ENCODE peak calls at places on chromosomes 12 and 14, in six cellular contexts. V is psoas muscle, Q is heart right ventricle, C is pancreas, D is brain microvascular endothelial cell, Z is fibroblast of pulmonary artery. I is an unnamed sample.

GRCh38 chr12:43638786-43639185 is 86.8 kb upstream of the ADAMTS20 start:
- DNase-seq in Z (no peak), D (no peak), Q (no peak), C (no peak), V (no peak), I (no peak)

GRCh38 chr12:51922762-51923505 is 15.6 kb downstream of the ACVRL1 start:
- DNase-seq in Z (peak), C (no peak), V (peak), D (no peak), Q (peak), I (peak)

GRCh38 chr12:11836282-11836963 is 186.9 kb downstream of the ETV6 start:
- DNase-seq in Q (peak), V (no peak), D (no peak), Z (no peak), C (peak), I (no peak)

GRCh38 chr14:97219356-97220017 is 422.3 kb downstream of the VRK1 start:
- DNase-seq in C (no peak), Q (no peak), Z (no peak), V (no peak), D (no peak), I (no peak)

GRCh38 chr14:103072595-103073366 is 11.2 kb upstream of the LBHD2 start:
- DNase-seq in C (no peak), Z (no peak), Q (no peak), V (no peak), D (no peak), I (no peak)

GRCh38 chr12:132907216-132907615 is 19.8 kb upstream of the CHFR start:
- DNase-seq in Z (no peak), V (no peak), C (no peak), D (no peak), Q (no peak), I (no peak)

GRCh38 chr14:72614365-72614764 is 279.5 kb downstream of the DPF3 start:
- DNase-seq in C (no peak), Q (no peak), Z (no peak), V (no peak), D (no peak), I (no peak)

GRCh38 chr14:20679907-20680306 is 4.5 kb upstream of the RNASE4 start:
- DNase-seq in D (peak), C (no peak), V (no peak), Z (peak), Q (no peak), I (peak)

GRCh38 chr12:132581348-132582057 is 28.9 kb downstream of the LRCOL1 start:
- DNase-seq in D (no peak), C (no peak), Q (no peak), Z (no peak), V (no peak), I (no peak)

GRCh38 chr14:98022541-98023520 is 1225.6 kb downstream of the VRK1 start:
- DNase-seq in D (no peak), Q (no peak), V (no peak), C (no peak), Z (no peak), I (no peak)

GRCh38 chr14:81303258-81303935 is 82.6 kb upstream of the GTF2A1 start:
- DNase-seq in V (peak), D (no peak), Q (peak), Z (no peak), C (peak), I (no peak)

GRCh38 chr12:104410786-104411185 is 46.0 kb upstream of the CHST11 start:
- DNase-seq in Z (peak), C (no peak), V (no peak), D (no peak), Q (no peak), I (peak)

GRCh38 chr12:129258781-129259318 is 405.6 kb downstream of the GLT1D1 start:
- DNase-seq in Z (no peak), Q (no peak), D (no peak), V (no peak), C (no peak), I (no peak)

GRCh38 chr14:61527325-61528100 is 167.8 kb upstream of the HIF1A start:
- DNase-seq in C (peak), Q (no peak), D (peak), Z (peak), V (no peak), I (peak)

GRCh38 chr14:34604990-34605389 is 25.0 kb downstream of the SNX6 start:
- DNase-seq in V (no peak), D (no peak), Q (no peak), C (no peak), Z (peak), I (peak)

GRCh38 chr12:104353012-104353981 is 49.8 kb downstream of the EID3 start:
- DNase-seq in Q (no peak), C (no peak), D (no peak), V (no peak), Z (no peak), I (no peak)

GRCh38 chr12:9721394-9722092 is 11.4 kb downstream of the CLECL1 start:
- DNase-seq in V (no peak), C (no peak), Z (peak), D (no peak), Q (no peak), I (peak)

GRCh38 chr12:26823391-26823790 is 9.6 kb downstream of the ITPR2 start:
- DNase-seq in V (no peak), C (no peak), Q (no peak), D (peak), Z (peak), I (peak)

GRCh38 chr14:104967414-104968152 is 10.6 kb downstream of the AHNAK2 start:
- DNase-seq in Z (peak), D (no peak), V (peak), C (no peak), Q (peak), I (peak)

GRCh38 chr14:90658541-90658967 is 157.7 kb downstream of the TTC7B start:
- DNase-seq in Q (no peak), C (no peak), V (no peak), D (peak), Z (peak), I (no peak)

GRCh38 chr14:62428429-62429203 is 616.6 kb downstream of the KCNH5 start:
- DNase-seq in Z (peak), Q (no peak), V (no peak), D (peak), C (no peak), I (peak)

GRCh38 chr14:61663312-61663974 is 31.9 kb upstream of the HIF1A start:
- DNase-seq in C (no peak), D (no peak), Z (no peak), V (no peak), Q (no peak), I (no peak)

GRCh38 chr14:31208546-31209424 is 1.2 kb upstream of the HECTD1 start:
- DNase-seq in D (no peak), Z (no peak), Q (no peak), C (no peak), V (no peak), I (no peak)

GRCh38 chr12:108004368-108004767 is 124.7 kb upstream of the WSCD2 start:
- DNase-seq in Q (no peak), C (no peak), V (no peak), Z (peak), D (no peak), I (no peak)

GRCh38 chr12:57815177-57816000 is 3.1 kb downstream of the AVIL start:
- DNase-seq in Q (no peak), V (no peak), Z (no peak), D (no peak), C (no peak), I (no peak)

GRCh38 chr12:47832263-47832933 is 12.7 kb upstream of the HDAC7 start:
- DNase-seq in Q (no peak), D (no peak), C (no peak), V (no peak), Z (no peak), I (no peak)

GRCh38 chr12:93449277-93449676 is 7.5 kb upstream of the UBE2N start:
- DNase-seq in D (no peak), Q (no peak), C (no peak), V (no peak), Z (no peak), I (no peak)

GRCh38 chr12:3276226-3276625 is 199.0 kb downstream of the TSPAN9 start:
- DNase-seq in D (no peak), Q (no peak), C (no peak), V (no peak), Z (no peak), I (no peak)

DNA sequence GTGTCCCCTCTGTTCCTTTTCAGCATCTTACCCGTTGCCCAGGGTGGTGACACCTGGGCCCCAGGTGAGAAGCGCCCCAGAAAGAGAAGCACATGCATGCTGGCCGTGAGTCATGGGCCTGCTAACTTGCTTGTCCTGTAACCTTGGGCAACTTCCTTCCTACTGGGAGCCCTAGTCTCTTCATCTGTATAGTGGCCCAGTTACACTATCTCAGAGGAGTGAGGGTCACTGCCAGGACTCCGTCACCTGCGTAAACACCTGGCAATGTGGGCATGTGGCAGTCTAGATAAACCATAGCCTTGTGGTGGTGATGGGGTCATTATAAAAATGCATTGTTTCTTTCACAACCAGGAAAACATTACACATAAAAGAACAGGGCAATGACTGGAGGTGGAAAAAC is 125.2 kb downstream of the SLC25A47 start:
- DNase-seq in Z (no peak), C (peak), D (no peak), Q (no peak), V (no peak), I (no peak)
- TF ChIP-seq CTCF in Z (no peak), C (no peak), D (no peak), Q (no peak), V (no peak), I (no peak)

DNA sequence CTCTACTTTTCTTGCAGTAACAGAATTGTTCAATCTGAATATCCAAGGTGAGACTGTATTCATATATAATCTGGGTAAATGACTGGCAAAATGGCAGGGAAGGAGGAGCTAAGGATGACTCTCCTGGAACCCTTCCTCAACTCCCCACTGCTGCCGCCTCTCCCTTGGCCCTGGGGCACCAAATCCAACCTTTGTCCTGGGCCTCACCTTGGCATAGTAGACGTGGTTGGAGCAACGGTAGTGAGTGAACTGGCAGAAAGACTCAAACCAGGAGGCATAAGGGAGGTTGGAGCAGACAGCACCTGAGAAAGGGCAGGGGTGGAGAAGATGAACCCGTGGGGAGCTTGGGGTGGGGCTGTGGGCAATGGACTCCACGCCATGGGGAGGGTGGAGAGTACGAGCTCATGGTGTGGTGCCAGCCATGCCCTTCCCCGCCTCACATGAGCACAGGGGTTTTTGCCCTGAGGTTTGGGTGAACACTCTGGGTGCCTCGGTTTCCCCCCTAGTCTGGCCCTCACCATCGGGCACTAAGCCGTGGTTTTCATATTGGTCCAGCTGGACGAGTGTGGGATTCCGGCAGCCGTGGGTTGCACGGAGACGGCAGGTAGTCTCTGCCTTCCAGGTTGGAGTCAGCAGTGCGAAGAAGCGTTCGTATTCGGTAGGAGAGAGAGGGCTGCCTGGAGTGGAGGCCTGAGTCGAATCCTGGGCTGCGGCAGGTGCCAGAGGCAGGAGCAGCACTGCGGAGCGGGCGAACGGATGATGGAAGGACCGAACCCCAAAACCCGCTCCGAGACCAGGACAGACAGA is 753 bp downstream of the ACRBP start:
- DNase-seq in V (no peak), Z (no peak), D (no peak), Q (no peak), C (no peak), I (no peak)
- H3K4me3 ChIP-seq in V (peak), Z (peak), D (peak), Q (peak), C (peak), I (peak)

GRCh38 chr14:94521375-94522114 is 12.3 kb upstream of the SERPINA12 start:
- DNase-seq in Q (no peak), V (no peak), D (no peak), Z (no peak), C (no peak), I (no peak)

GRCh38 chr14:94524093-94524492 is 14.8 kb upstream of the SERPINA12 start:
- DNase-seq in Z (no peak), V (no peak), Q (no peak), C (no peak), D (no peak), I (no peak)

GRCh38 chr14:94517641-94518257 is 8.5 kb upstream of the SERPINA12 start:
- DNase-seq in D (no peak), C (no peak), Q (no peak), Z (no peak), V (no peak), I (no peak)

GRCh38 chr14:94523265-94523664 is 14.0 kb upstream of the SERPINA12 start:
- DNase-seq in Z (no peak), C (no peak), D (no peak), Q (no peak), V (no peak), I (no peak)

DNA sequence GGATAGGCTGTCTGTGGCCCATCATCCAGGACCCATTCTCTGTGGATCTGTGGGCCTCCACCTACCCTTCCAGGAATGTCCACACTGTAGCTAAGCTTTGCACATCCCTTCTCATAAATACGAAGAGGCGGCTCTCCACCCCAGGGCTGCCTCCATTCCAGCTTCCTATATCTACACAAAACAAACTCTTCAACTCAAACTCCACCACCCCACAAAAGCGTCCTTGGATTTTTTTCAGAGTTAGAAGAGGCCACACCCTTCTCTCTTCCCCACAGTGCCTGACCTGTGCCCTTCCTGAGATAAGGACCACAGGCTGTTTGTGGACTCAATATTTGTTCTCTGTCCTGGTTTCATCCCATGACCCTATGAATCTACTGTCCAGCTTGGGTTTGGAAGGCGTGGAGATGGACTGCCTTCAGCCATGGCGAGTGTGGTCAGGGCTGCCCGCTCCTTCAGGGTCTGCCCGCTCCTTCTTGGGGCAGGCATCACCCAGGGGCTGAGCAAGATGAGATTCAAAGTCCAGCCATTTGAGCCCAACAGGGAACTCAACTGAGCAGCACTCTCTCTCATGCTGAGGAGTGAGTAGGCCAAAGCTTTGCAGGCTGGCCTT is 13.0 kb upstream of the SERPINA12 start:
- DNase-seq in Q (no peak), Z (no peak), V (no peak), D (no peak), C (no peak), I (no peak)
- TF ChIP-seq CTCF in Q (no peak), Z (no peak), V (no peak), D (no peak), C (no peak), I (no peak)

DNA sequence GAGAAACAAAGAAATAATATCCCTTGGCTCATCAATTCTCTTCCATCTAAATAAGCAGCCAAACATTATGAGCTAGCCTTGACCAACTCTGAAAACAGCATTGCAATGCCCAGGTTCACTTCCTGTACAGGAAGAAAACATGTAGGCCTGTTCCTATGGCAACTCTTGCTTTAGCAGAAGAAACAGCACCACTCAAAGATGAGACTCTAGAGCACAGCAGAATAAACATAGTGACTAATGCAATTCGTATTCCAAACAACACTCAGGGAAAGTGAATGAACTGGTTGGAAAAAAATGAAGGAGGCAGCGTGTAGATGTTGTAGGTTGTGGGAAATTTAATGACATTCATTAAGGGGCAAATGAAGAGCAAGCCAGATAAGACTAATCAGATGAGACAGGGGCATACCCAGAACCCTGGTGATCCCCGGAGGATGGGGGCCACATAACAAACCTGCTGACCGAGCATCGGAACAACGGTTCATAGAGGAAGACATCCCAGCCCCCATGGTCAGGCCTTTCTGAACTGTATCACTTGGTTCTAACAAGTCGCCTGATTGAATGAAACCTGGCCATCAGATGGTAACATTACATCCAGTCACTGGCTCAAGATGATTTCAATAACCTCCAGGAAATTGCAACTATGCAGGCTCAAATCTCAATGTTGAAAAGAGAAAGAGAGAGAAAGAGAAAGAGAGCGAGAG is 9.0 kb downstream of the ARHGDIB start:
- DNase-seq in Z (peak), Q (peak), C (no peak), D (peak), V (no peak), I (peak)
- H3K4me3 ChIP-seq in Z (no peak), Q (peak), C (no peak), D (no peak), V (no peak), I (no peak)

GRCh38 chr14:38862381-38862780 is 240.7 kb downstream of the SEC23A start:
- DNase-seq in Z (no peak), Q (no peak), C (no peak), D (no peak), V (no peak), I (no peak)

GRCh38 chr14:38870437-38870836 is 232.6 kb downstream of the SEC23A start:
- DNase-seq in V (no peak), Q (no peak), D (no peak), Z (no peak), C (no peak), I (no peak)

GRCh38 chr14:38867561-38868150 is 235.4 kb downstream of the SEC23A start:
- DNase-seq in D (peak), C (peak), Z (peak), Q (peak), V (peak), I (peak)

GRCh38 chr14:38868415-38869290 is 234.4 kb downstream of the SEC23A start:
- DNase-seq in V (no peak), C (peak), D (no peak), Z (no peak), Q (no peak), I (no peak)

DNA sequence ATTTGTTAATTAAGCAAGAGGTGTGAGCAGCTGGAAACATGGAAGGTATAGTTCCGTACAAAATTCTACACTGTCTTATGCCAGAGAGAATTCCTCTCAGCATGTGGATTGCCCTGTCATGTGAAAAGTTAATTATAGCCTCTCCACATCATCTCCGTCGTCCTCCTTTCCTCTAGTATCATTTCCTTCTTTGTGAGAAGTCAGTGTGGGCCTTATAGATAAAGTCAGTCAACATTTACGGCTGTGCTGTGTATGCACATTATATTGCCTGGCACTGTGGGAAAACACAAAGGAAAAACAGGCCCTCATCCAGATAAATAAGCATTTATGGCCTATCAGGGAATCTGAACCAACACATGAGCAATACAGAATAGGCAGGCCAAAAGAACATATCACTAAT is 236.6 kb downstream of the SEC23A start:
- DNase-seq in C (no peak), Z (no peak), Q (no peak), D (no peak), V (no peak), I (no peak)
- TF ChIP-seq CTCF in C (no peak), Z (no peak), Q (no peak), D (no peak), V (no peak), I (no peak)

DNA sequence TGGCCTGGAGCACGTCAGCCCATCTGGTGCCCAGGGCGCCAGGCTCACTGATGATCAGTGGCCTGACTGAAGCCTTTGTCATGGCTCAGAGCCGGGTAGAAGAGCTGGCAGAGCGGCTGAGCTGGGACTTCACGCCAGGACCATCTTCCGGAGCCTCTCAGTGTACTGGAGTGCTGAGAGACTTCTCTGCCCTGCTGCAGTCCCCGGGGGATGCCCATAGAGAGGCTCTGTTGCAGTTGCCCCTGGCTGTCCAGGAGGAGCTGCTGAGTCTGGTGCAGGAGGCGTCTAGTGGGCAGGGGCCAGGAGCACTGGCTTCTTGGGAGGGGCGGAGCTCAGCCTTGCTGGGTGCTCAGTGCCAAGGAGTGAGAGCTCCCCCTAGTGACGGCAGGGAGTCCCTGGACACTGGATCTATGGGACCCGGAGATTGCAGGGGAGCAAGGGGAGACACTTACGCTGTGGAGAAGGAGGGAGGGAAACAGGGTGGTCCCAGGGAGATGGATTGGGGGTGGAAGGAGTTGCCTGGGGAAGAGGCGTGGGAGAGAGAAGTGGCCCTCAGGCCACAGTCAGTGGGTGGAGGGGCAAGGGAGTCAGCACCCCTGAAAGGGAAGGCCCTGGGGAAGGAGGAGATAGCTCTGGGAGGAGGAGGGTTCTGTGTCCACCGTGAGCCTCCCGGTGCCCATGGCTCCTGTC is 2.0 kb downstream of the KHNYN start:
- DNase-seq in D (peak), Q (peak), Z (peak), C (peak), V (peak), I (peak)
- H3K4me3 ChIP-seq in D (peak), Q (peak), Z (peak), C (peak), V (peak), I (peak)